ENCODE peak calls at places on chromosomes 6 and 20, in seven cellular contexts. Y is H9; R is brain microvascular endothelial cell; U is caudate nucleus; Q is upper lobe of left lung; W is psoas muscle; V is CD8-positive, alpha-beta memory T cell. X is an unnamed sample.

GRCh38 chr6:41027799-41028617 is 11.0 kb downstream of the UNC5CL start:
- DNase-seq in Y (peak; percentile 86), R (peak; percentile 32), U (no peak), Q (peak; percentile 89), W (peak; percentile 94), V (peak; percentile 69), X (peak; percentile 92)

GRCh38 chr6:36386495-36387439 is 702 bp downstream of the ETV7 start:
- DNase-seq in Y (peak; percentile 66), R (peak; percentile 56), U (no peak), Q (peak; percentile 44), W (no peak), V (peak; percentile 5), X (peak; percentile 43)

GRCh38 chr6:37507690-37508421 is 8.2 kb upstream of the CCDC167 start:
- DNase-seq in Y (no peak), R (no peak), U (no peak), Q (no peak), W (no peak), V (peak; percentile 33), X (no peak)

GRCh38 chr6:80094017-80094416 is 12.5 kb upstream of the BCKDHB start:
- DNase-seq in Y (no peak), R (peak; percentile 3), U (no peak), Q (no peak), W (no peak), V (peak; percentile 20), X (no peak)

GRCh38 chr20:8756410-8756809 is 312.5 kb upstream of the PLCB4 start:
- DNase-seq in Y (no peak), R (peak; percentile 96), U (no peak), Q (no peak), W (no peak), V (no peak), X (no peak)

GRCh38 chr6:34248727-34249468 is at the start of gene SMIM29:
- DNase-seq in Y (peak; percentile 98), R (peak; percentile 91), U (peak; percentile 92), Q (peak; percentile 98), W (peak; percentile 99), V (peak; percentile 96), X (peak; percentile 97)

GRCh38 chr6:159760602-159761057 is 1.2 kb upstream of the ACAT2 start:
- DNase-seq in Y (peak; percentile 74), R (peak; percentile 49), U (no peak), Q (no peak), W (no peak), V (no peak), X (no peak)

GRCh38 chr6:2558861-2559811 is 191.6 kb downstream of the MYLK4 start:
- DNase-seq in Y (no peak), R (no peak), U (no peak), Q (no peak), W (no peak), V (no peak), X (no peak)

GRCh38 chr6:166616261-166617226 is 10.5 kb downstream of the RPS6KA2 start:
- DNase-seq in Y (no peak), R (no peak), U (no peak), Q (peak; percentile 17), W (no peak), V (no peak), X (no peak)

GRCh38 chr6:98824907-98825601 is 9.3 kb upstream of the POU3F2 start:
- DNase-seq in Y (peak; percentile 71), R (no peak), U (no peak), Q (no peak), W (no peak), V (no peak), X (no peak)

GRCh38 chr20:14064921-14065320 is 69.6 kb downstream of the MACROD2 start:
- DNase-seq in Y (no peak), R (no peak), U (no peak), Q (no peak), W (no peak), V (no peak), X (no peak)

GRCh38 chr6:143592335-143592734 is 80.8 kb upstream of the FUCA2 start:
- DNase-seq in Y (no peak), R (no peak), U (no peak), Q (no peak), W (no peak), V (no peak), X (no peak)

GRCh38 chr6:50850860-50851259 is 32.2 kb downstream of the TFAP2B start:
- DNase-seq in Y (peak; percentile 43), R (no peak), U (no peak), Q (no peak), W (no peak), V (no peak), X (no peak)

GRCh38 chr20:51710503-51710902 is 57.7 kb downstream of the ATP9A start:
- DNase-seq in Y (peak; percentile 35), R (no peak), U (no peak), Q (no peak), W (no peak), V (no peak), X (no peak)

GRCh38 chr6:137800749-137801148 is 66.3 kb upstream of the TNFAIP3 start:
- DNase-seq in Y (no peak), R (no peak), U (no peak), Q (no peak), W (no peak), V (no peak), X (no peak)

GRCh38 chr6:34074064-34074739 is 71.7 kb downstream of the GRM4 start:
- DNase-seq in Y (peak; percentile 71), R (no peak), U (no peak), Q (no peak), W (no peak), V (no peak), X (no peak)

GRCh38 chr20:56412473-56412790 is 372 bp downstream of the CASS4 start:
- DNase-seq in Y (no peak), R (no peak), U (no peak), Q (no peak), W (no peak), V (no peak), X (no peak)

GRCh38 chr20:56409946-56410345 is 2.1 kb upstream of the CASS4 start:
- DNase-seq in Y (no peak), R (no peak), U (no peak), Q (no peak), W (no peak), V (no peak), X (no peak)

GRCh38 chr20:56411759-56412472 is at the start of gene CASS4:
- DNase-seq in Y (no peak), R (peak; percentile 91), U (no peak), Q (peak; percentile 57), W (no peak), V (peak; percentile 78), X (no peak)

GRCh38 chr20:56414842-56415765 is 3.0 kb downstream of the CASS4 start:
- DNase-seq in Y (no peak), R (peak; percentile 93), U (no peak), Q (no peak), W (no peak), V (peak; percentile 52), X (no peak)

GRCh38 chr20:56412949-56413348 is 889 bp downstream of the CASS4 start:
- DNase-seq in Y (no peak), R (no peak), U (no peak), Q (no peak), W (no peak), V (no peak), X (no peak)
- H3K27ac ChIP-seq in Y (no peak overlapping the region), R (peak overlapping the region; percentile 92), U (peak overlapping the region; percentile 64), Q (peak overlapping the region; percentile 89), W (no peak overlapping the region), V (peak overlapping the region; percentile 69), X (peak overlapping the region; percentile 66)

GRCh38 chr20:38864662-38865061 is 59.2 kb downstream of the PPP1R16B start:
- DNase-seq in Y (no peak), R (no peak), U (no peak), Q (no peak), W (no peak), V (no peak), X (no peak)
- H3K27ac ChIP-seq in Y (no peak overlapping the region), R (no peak overlapping the region), U (peak overlapping the region; percentile 1), Q (no peak overlapping the region), W (no peak overlapping the region), V (no peak overlapping the region), X (no peak overlapping the region)

GRCh38 chr20:35907017-35907685 is 47.2 kb downstream of the SCAND1 start:
- DNase-seq in Y (no peak), R (no peak), U (no peak), Q (no peak), W (peak; percentile 54), V (no peak), X (no peak)
- H3K27ac ChIP-seq in Y (no peak overlapping the region), R (no peak overlapping the region), U (no peak overlapping the region), Q (no peak overlapping the region), W (peak overlapping the region; percentile 71), V (no peak overlapping the region), X (no peak overlapping the region)

GRCh38 chr20:41218466-41218865 is 81.1 kb downstream of the PLCG1 start:
- DNase-seq in Y (no peak), R (peak; percentile 25), U (no peak), Q (no peak), W (no peak), V (no peak), X (no peak)
- H3K27ac ChIP-seq in Y (no peak overlapping the region), R (no peak overlapping the region), U (peak overlapping the region; percentile 20), Q (no peak overlapping the region), W (no peak overlapping the region), V (no peak overlapping the region), X (no peak overlapping the region)

DNA sequence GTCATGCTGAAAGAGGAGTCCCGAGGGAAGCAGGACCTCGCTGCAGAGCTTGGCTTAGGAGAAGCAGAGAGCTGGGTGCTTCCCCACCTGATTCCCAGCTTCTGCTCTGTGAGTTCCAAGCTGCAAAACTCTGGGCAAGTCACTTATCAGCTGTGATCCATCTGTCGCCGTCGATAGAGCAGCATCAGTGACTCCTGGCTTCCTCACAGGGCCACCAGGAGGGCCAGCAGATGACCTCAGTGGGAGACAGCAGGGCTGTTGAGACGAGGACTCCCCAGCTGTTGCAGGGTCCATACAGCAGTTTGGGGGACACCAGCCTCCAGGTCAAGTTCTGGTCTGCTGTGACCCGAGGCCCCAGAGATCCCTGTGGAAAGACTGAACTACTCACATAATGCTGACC is 241.7 kb downstream of the ANKRD60 start:
- DNase-seq in Y (no peak), R (no peak), U (no peak), Q (no peak), W (peak; percentile 13), V (no peak), X (no peak)
- H3K27ac ChIP-seq in Y (no peak overlapping the region), R (no peak overlapping the region), U (no peak overlapping the region), Q (no peak overlapping the region), W (no peak overlapping the region), V (no peak overlapping the region), X (no peak overlapping the region)

GRCh38 chr20:61663521-61664425 is 401.9 kb downstream of the TAF4 start:
- DNase-seq in Y (no peak), R (no peak), U (no peak), Q (no peak), W (no peak), V (no peak), X (no peak)

GRCh38 chr20:61662946-61663460 is 402.7 kb downstream of the TAF4 start:
- DNase-seq in Y (no peak), R (no peak), U (no peak), Q (no peak), W (no peak), V (no peak), X (no peak)

GRCh38 chr20:61665746-61666470 is 399.8 kb downstream of the TAF4 start:
- DNase-seq in Y (no peak), R (no peak), U (no peak), Q (no peak), W (no peak), V (no peak), X (no peak)

GRCh38 chr20:61666471-61666832 is 399.2 kb downstream of the TAF4 start:
- DNase-seq in Y (no peak), R (no peak), U (no peak), Q (no peak), W (no peak), V (no peak), X (no peak)

GRCh38 chr20:61664741-61665320 is 400.9 kb downstream of the TAF4 start:
- DNase-seq in Y (no peak), R (no peak), U (no peak), Q (no peak), W (no peak), V (no peak), X (no peak)
- H3K27ac ChIP-seq in Y (no peak overlapping the region), R (no peak overlapping the region), U (no peak overlapping the region), Q (no peak overlapping the region), W (no peak overlapping the region), V (no peak overlapping the region), X (no peak overlapping the region)